ENCODE peak calls at places on chromosomes 2 and 18, in four cellular contexts. G is upper lobe of right lung, M is substantia nigra, T is SJCRH30. K is an unnamed sample.

GRCh38 chr18:64693756-64694155 is 544.9 kb upstream of the LINC00305 start:
- DNase-seq in G (no peak), M (no peak), T (no peak), K (no peak)

GRCh38 chr2:212147921-212148513 is 390.6 kb downstream of the ERBB4 start:
- DNase-seq in G (no peak), M (no peak), T (no peak), K (no peak)

GRCh38 chr2:1564506-1564905 is 151.2 kb downstream of the TPO start:
- DNase-seq in G (no peak), M (no peak), T (no peak), K (no peak)

GRCh38 chr2:177246000-177246399 is 18.5 kb downstream of the NFE2L2 start:
- DNase-seq in G (no peak), M (no peak), T (no peak), K (no peak)

GRCh38 chr2:239132156-239132709 is 268.6 kb downstream of the HDAC4 start:
- DNase-seq in G (no peak), M (no peak), T (no peak), K (no peak)

GRCh38 chr18:394997-395383 is 105.5 kb downstream of the COLEC12 start:
- DNase-seq in G (no peak), M (no peak), T (no peak), K (no peak)

GRCh38 chr18:5395860-5396448 is 100.4 kb upstream of the ZBTB14 start:
- DNase-seq in G (no peak), M (no peak), T (no peak), K (no peak)

GRCh38 chr2:136381722-136382633 is 264.0 kb upstream of the CXCR4 start:
- DNase-seq in G (no peak), M (no peak), T (peak), K (no peak)

GRCh38 chr2:101830555-101830954 is 133.0 kb downstream of the MAP4K4 start:
- DNase-seq in G (no peak), M (no peak), T (no peak), K (no peak)

GRCh38 chr18:27843783-27844415 is 333.0 kb downstream of the CDH2 start:
- DNase-seq in G (no peak), M (no peak), T (no peak), K (no peak)

GRCh38 chr2:240319855-240320560 is 115.5 kb upstream of the GPC1 start:
- DNase-seq in G (no peak), M (no peak), T (no peak), K (no peak)

GRCh38 chr18:813405-814071 is 1.5 kb upstream of the YES1 start:
- DNase-seq in G (no peak), M (no peak), T (no peak), K (no peak)

GRCh38 chr2:202184557-202184956 is 53.8 kb downstream of the SUMO1 start:
- DNase-seq in G (no peak), M (no peak), T (no peak), K (no peak)

GRCh38 chr18:46946656-46947282 is 29.4 kb downstream of the KATNAL2 start:
- DNase-seq in G (peak), M (peak), T (peak), K (peak)

GRCh38 chr2:10659898-10660568 is 29.7 kb downstream of the NOL10 start:
- DNase-seq in G (no peak), M (no peak), T (peak), K (peak)

GRCh38 chr18:9433616-9434239 is 41.6 kb upstream of the RALBP1 start:
- DNase-seq in G (no peak), M (no peak), T (peak), K (no peak)

GRCh38 chr2:16368328-16368727 is 297.3 kb downstream of the CYRIA start:
- DNase-seq in G (no peak), M (no peak), T (no peak), K (no peak)

GRCh38 chr2:176455865-176456291 is 186.6 kb downstream of the MTX2 start:
- DNase-seq in G (no peak), M (no peak), T (peak), K (peak)

GRCh38 chr2:66595556-66595955 is 160.6 kb downstream of the MEIS1 start:
- DNase-seq in G (no peak), M (no peak), T (no peak), K (no peak)

GRCh38 chr18:33751613-33752221 is 173.7 kb downstream of the ASXL3 start:
- DNase-seq in G (no peak), M (no peak), T (no peak), K (no peak)

GRCh38 chr2:25337276-25337675 is 4.4 kb downstream of the DNMT3A start:
- DNase-seq in G (no peak), M (no peak), T (no peak), K (no peak)

GRCh38 chr2:68709421-68709911 is 25.1 kb upstream of the ARHGAP25 start:
- DNase-seq in G (no peak), M (no peak), T (peak), K (no peak)

GRCh38 chr2:138415891-138416494 is 85.6 kb upstream of the SPOPL start:
- DNase-seq in G (no peak), M (no peak), T (no peak), K (no peak)

DNA sequence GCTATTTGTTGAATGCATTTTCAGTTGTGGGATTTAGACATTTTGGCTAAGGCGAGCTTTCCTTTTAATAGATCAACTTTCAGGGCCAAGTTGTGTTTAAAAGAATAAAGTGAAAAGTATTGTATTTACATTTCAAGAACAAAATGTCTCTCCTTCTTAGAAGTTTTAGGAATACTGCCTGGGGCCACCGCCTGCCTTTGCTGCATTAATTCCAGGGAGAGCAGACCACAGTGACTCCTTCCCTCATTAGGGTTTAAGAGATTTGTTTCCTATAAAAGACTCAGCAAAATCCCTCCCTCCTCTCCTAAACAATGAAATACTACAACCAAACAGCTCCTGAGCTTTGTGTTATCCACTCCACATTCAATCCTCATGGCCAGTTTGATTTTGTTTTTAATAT is 315.4 kb downstream of the LPIN1 start:
- DNase-seq in G (no peak), M (no peak), T (no peak), K (no peak)
- H3K27ac ChIP-seq in G (no peak), M (no peak), T (no peak), K (no peak)

GRCh38 chr2:127080226-127080940 is 26.6 kb downstream of the BIN1 start:
- DNase-seq in G (no peak), M (no peak), T (no peak), K (no peak)
- H3K27ac ChIP-seq in G (peak), M (peak), T (no peak), K (no peak)

DNA sequence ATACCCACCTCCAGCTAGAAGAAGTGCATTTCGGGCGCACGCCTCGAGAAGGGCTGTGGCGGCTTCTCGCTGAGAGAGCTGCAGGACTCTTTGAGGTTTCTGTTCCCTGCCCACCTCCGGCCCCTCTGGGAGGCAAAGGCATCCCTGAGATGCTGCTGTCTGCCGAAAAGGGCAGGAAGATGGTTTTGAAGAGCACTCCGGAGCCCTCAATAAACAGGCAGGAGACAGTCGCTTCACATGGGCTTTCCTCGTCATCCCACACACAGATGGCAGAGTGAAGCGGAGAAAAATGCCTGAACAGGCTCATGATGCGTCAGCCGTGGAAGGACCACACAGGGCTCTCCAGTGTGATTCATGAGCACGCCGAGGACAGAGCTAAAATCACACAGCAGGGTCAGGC is 25.4 kb upstream of the GLI2 start:
- DNase-seq in G (peak), M (no peak), T (peak), K (no peak)
- H3K27ac ChIP-seq in G (no peak), M (no peak), T (no peak), K (no peak)

GRCh38 chr2:39512941-39513340 is 75.9 kb upstream of the MAP4K3 start:
- DNase-seq in G (no peak), M (no peak), T (no peak), K (no peak)

GRCh38 chr2:39514825-39515224 is 77.7 kb upstream of the MAP4K3 start:
- DNase-seq in G (no peak), M (no peak), T (no peak), K (no peak)

GRCh38 chr2:39512434-39512935 is 75.4 kb upstream of the MAP4K3 start:
- DNase-seq in G (no peak), M (no peak), T (no peak), K (no peak)

GRCh38 chr2:39515273-39515896 is 78.3 kb upstream of the MAP4K3 start:
- DNase-seq in G (no peak), M (no peak), T (no peak), K (no peak)

DNA sequence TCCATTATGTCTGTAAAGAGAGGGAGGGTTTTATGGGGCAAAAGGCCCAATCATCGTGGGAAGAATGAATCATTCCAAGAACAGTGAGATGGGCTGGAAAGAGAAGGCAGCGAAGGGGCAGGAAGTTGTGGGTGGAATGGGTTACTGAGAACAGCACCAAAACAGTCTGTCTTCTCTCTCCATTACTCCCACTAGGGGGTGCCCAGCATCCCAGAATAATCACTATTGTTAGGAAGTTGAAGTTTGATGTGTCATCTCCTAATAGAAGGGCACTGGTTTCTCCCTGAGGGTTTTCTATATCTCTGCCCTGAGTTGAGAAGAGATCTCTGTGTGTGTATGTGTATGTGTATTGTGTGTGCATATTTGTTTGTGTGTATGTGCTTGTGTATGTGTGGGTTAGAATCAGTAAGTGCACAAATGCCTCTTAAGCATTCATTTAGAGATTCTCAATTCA is 76.6 kb upstream of the MAP4K3 start:
- DNase-seq in G (no peak), M (no peak), T (peak), K (peak)
- H3K27ac ChIP-seq in G (peak), M (no peak), T (no peak), K (peak)

DNA sequence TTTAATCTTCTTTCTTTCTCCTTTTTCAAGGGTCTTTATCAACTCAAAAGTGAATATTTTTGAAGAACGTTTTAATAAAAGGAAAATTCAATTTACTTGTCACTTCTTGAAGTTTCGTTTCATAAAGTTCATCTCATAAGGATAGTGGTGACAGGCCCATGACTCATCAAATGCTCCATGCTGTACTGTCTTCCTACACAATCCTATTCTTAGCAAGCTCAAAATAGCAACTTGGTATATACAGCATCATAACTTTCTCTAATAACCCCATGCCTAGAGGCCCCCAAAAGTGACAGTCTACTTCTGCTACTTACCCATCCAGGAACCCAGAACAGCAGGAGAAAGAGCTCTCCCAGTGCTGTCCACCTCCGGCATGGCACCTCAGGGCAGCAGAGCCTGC is 7.7 kb downstream of the FBXO15 start:
- DNase-seq in G (no peak), M (no peak), T (no peak), K (no peak)
- H3K27ac ChIP-seq in G (no peak), M (no peak), T (no peak), K (no peak)

GRCh38 chr2:72211359-72211758 is 63.7 kb upstream of the CYP26B1 start:
- DNase-seq in G (no peak), M (no peak), T (no peak), K (no peak)

GRCh38 chr2:72211777-72212515 is 64.3 kb upstream of the CYP26B1 start:
- DNase-seq in G (no peak), M (no peak), T (no peak), K (no peak)

GRCh38 chr2:72210470-72210869 is 62.8 kb upstream of the CYP26B1 start:
- DNase-seq in G (no peak), M (no peak), T (no peak), K (no peak)

GRCh38 chr2:72220170-72220569 is 72.5 kb upstream of the CYP26B1 start:
- DNase-seq in G (no peak), M (no peak), T (peak), K (no peak)

GRCh38 chr2:72214429-72215143 is 66.9 kb upstream of the CYP26B1 start:
- DNase-seq in G (no peak), M (no peak), T (no peak), K (no peak)
- H3K27ac ChIP-seq in G (no peak), M (no peak), T (no peak), K (no peak)

GRCh38 chr2:40439473-40439872 is 12.4 kb downstream of the SLC8A1 start:
- DNase-seq in G (no peak), M (no peak), T (no peak), K (no peak)
- H3K27ac ChIP-seq in G (no peak), M (no peak), T (no peak), K (no peak)